ENCODE peak calls at places on chromosomes 5 and 9, in nine cellular contexts. One of them, this sample, is unnamed. For H3K27me3, the result is how much of the 10 kb centered on the place peaks cover.

GRCh38 chr5:13843181-13843846 is 101.2 kb downstream of the DNAH5 start:
- DNase-seq in brain microvascular endothelial cell: no peak
- DNase-seq in endodermal cell: peak
- DNase-seq in CD8-positive, alpha-beta T cell: no peak
- DNase-seq in fibroblast of lung: no peak
- DNase-seq in stomach: no peak
- DNase-seq in tibial artery: no peak
- DNase-seq in cardiac muscle cell: no peak
- DNase-seq in sigmoid colon: no peak
- DNase-seq in this sample: no peak

GRCh38 chr5:120927923-120928322 is 463.8 kb downstream of the PRR16 start:
- DNase-seq in brain microvascular endothelial cell: no peak
- DNase-seq in endodermal cell: no peak
- DNase-seq in CD8-positive, alpha-beta T cell: no peak
- DNase-seq in fibroblast of lung: no peak
- DNase-seq in stomach: no peak
- DNase-seq in tibial artery: no peak
- DNase-seq in cardiac muscle cell: no peak
- DNase-seq in sigmoid colon: no peak
- DNase-seq in this sample: no peak

GRCh38 chr5:74851684-74852353 is 14.4 kb downstream of the FAM169A start:
- DNase-seq in brain microvascular endothelial cell: peak
- DNase-seq in endodermal cell: no peak
- DNase-seq in CD8-positive, alpha-beta T cell: no peak
- DNase-seq in fibroblast of lung: peak
- DNase-seq in stomach: no peak
- DNase-seq in tibial artery: no peak
- DNase-seq in cardiac muscle cell: no peak
- DNase-seq in sigmoid colon: no peak
- DNase-seq in this sample: no peak

GRCh38 chr9:133750927-133751649 is 12.9 kb upstream of the SARDH start:
- DNase-seq in brain microvascular endothelial cell: no peak
- DNase-seq in endodermal cell: no peak
- DNase-seq in CD8-positive, alpha-beta T cell: no peak
- DNase-seq in fibroblast of lung: no peak
- DNase-seq in stomach: peak
- DNase-seq in tibial artery: no peak
- DNase-seq in cardiac muscle cell: no peak
- DNase-seq in sigmoid colon: peak
- DNase-seq in this sample: no peak

GRCh38 chr9:34362614-34363013 is 14.1 kb downstream of the MYORG start:
- DNase-seq in brain microvascular endothelial cell: no peak
- DNase-seq in endodermal cell: peak
- DNase-seq in CD8-positive, alpha-beta T cell: no peak
- DNase-seq in fibroblast of lung: no peak
- DNase-seq in stomach: peak
- DNase-seq in tibial artery: no peak
- DNase-seq in cardiac muscle cell: no peak
- DNase-seq in sigmoid colon: peak
- DNase-seq in this sample: no peak

GRCh38 chr5:42301349-42301748 is 121.9 kb upstream of the GHR start:
- DNase-seq in brain microvascular endothelial cell: peak
- DNase-seq in endodermal cell: no peak
- DNase-seq in CD8-positive, alpha-beta T cell: no peak
- DNase-seq in fibroblast of lung: no peak
- DNase-seq in stomach: no peak
- DNase-seq in tibial artery: no peak
- DNase-seq in cardiac muscle cell: no peak
- DNase-seq in sigmoid colon: no peak
- DNase-seq in this sample: no peak

GRCh38 chr5:112004867-112005532 is 248.0 kb upstream of the NREP start:
- DNase-seq in brain microvascular endothelial cell: peak
- DNase-seq in endodermal cell: no peak
- DNase-seq in CD8-positive, alpha-beta T cell: no peak
- DNase-seq in fibroblast of lung: peak
- DNase-seq in stomach: no peak
- DNase-seq in tibial artery: no peak
- DNase-seq in cardiac muscle cell: no peak
- DNase-seq in sigmoid colon: no peak
- DNase-seq in this sample: no peak

GRCh38 chr9:121735065-121735791 is 83.8 kb downstream of the DAB2IP start:
- DNase-seq in brain microvascular endothelial cell: peak
- DNase-seq in endodermal cell: peak
- DNase-seq in CD8-positive, alpha-beta T cell: no peak
- DNase-seq in fibroblast of lung: peak
- DNase-seq in stomach: no peak
- DNase-seq in tibial artery: no peak
- DNase-seq in cardiac muscle cell: peak
- DNase-seq in sigmoid colon: no peak
- DNase-seq in this sample: no peak

GRCh38 chr9:136645903-136646754 is 16.6 kb upstream of the EGFL7 start:
- DNase-seq in brain microvascular endothelial cell: no peak
- DNase-seq in endodermal cell: no peak
- DNase-seq in CD8-positive, alpha-beta T cell: no peak
- DNase-seq in fibroblast of lung: no peak
- DNase-seq in stomach: peak
- DNase-seq in tibial artery: peak
- DNase-seq in cardiac muscle cell: no peak
- DNase-seq in sigmoid colon: no peak
- DNase-seq in this sample: no peak

GRCh38 chr9:136643596-136644342 is 18.9 kb upstream of the EGFL7 start:
- DNase-seq in brain microvascular endothelial cell: no peak
- DNase-seq in endodermal cell: no peak
- DNase-seq in CD8-positive, alpha-beta T cell: no peak
- DNase-seq in fibroblast of lung: no peak
- DNase-seq in stomach: no peak
- DNase-seq in tibial artery: peak
- DNase-seq in cardiac muscle cell: no peak
- DNase-seq in sigmoid colon: no peak
- DNase-seq in this sample: no peak

GRCh38 chr9:136644343-136644592 is 18.4 kb upstream of the EGFL7 start:
- DNase-seq in brain microvascular endothelial cell: no peak
- DNase-seq in endodermal cell: no peak
- DNase-seq in CD8-positive, alpha-beta T cell: no peak
- DNase-seq in fibroblast of lung: peak
- DNase-seq in stomach: peak
- DNase-seq in tibial artery: peak
- DNase-seq in cardiac muscle cell: no peak
- DNase-seq in sigmoid colon: peak
- DNase-seq in this sample: no peak

GRCh38 chr9:136645343-136645902 is 17.3 kb upstream of the EGFL7 start:
- DNase-seq in brain microvascular endothelial cell: no peak
- DNase-seq in endodermal cell: no peak
- DNase-seq in CD8-positive, alpha-beta T cell: no peak
- DNase-seq in fibroblast of lung: no peak
- DNase-seq in stomach: no peak
- DNase-seq in tibial artery: no peak
- DNase-seq in cardiac muscle cell: no peak
- DNase-seq in sigmoid colon: no peak
- DNase-seq in this sample: no peak

DNA sequence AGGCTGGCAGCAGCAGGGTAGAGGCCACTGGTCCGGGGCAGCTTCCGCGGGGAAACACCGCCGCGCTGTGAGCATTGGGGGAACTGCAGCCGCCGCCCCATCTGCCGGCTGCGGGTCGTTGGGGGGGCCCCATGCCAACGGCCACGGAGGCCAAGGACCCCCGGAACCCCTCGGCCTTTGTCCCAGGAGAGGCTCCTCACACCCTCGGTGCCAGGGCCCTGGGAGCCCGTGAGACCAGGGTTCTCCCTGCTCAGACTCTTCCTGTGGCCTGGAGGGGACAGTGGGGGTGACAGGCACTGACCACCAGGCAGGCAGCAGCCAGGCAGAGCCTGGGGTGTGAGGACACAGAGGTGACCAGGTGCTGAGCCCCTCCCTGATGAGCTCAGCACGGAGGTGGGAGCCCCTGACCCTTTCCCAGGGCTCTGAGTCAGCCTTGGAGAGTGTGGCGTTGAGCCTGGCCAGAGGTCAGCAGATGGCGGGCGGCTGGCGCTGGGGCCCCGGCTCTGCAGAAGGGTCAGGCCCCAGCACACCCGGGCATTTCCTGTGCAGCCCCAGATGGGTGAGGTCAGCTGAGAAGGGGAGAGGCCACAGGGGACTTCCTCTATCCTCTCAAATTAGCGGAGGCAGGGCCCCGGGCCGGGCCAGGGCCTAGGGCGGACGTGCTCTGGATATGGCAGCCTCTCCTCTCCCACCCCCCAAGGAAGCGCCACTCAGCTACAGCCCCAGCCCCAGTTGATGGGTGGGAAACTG is 17.9 kb upstream of the EGFL7 start:
- DNase-seq in brain microvascular endothelial cell: no peak
- DNase-seq in endodermal cell: peak
- DNase-seq in CD8-positive, alpha-beta T cell: peak
- DNase-seq in fibroblast of lung: no peak
- DNase-seq in stomach: peak
- DNase-seq in tibial artery: peak
- DNase-seq in cardiac muscle cell: peak
- DNase-seq in sigmoid colon: peak
- DNase-seq in this sample: peak
- TF ChIP-seq CTCF in brain microvascular endothelial cell: peak
- TF ChIP-seq CTCF in endodermal cell: peak
- TF ChIP-seq CTCF in CD8-positive, alpha-beta T cell: peak
- TF ChIP-seq CTCF in fibroblast of lung: peak
- TF ChIP-seq CTCF in stomach: peak
- TF ChIP-seq CTCF in tibial artery: peak
- TF ChIP-seq CTCF in cardiac muscle cell: peak
- TF ChIP-seq CTCF in sigmoid colon: peak
- TF ChIP-seq CTCF in this sample: peak

GRCh38 chr5:32559411-32559810 is 25.9 kb upstream of the SUB1 start:
- DNase-seq in brain microvascular endothelial cell: no peak
- DNase-seq in endodermal cell: no peak
- DNase-seq in CD8-positive, alpha-beta T cell: no peak
- DNase-seq in fibroblast of lung: no peak
- DNase-seq in stomach: no peak
- DNase-seq in tibial artery: no peak
- DNase-seq in cardiac muscle cell: no peak
- DNase-seq in sigmoid colon: no peak
- DNase-seq in this sample: no peak

GRCh38 chr5:32562056-32562455 is 23.3 kb upstream of the SUB1 start:
- DNase-seq in brain microvascular endothelial cell: no peak
- DNase-seq in endodermal cell: no peak
- DNase-seq in CD8-positive, alpha-beta T cell: no peak
- DNase-seq in fibroblast of lung: no peak
- DNase-seq in stomach: no peak
- DNase-seq in tibial artery: no peak
- DNase-seq in cardiac muscle cell: no peak
- DNase-seq in sigmoid colon: no peak
- DNase-seq in this sample: no peak

GRCh38 chr5:32565143-32565542 is 20.2 kb upstream of the SUB1 start:
- DNase-seq in brain microvascular endothelial cell: no peak
- DNase-seq in endodermal cell: no peak
- DNase-seq in CD8-positive, alpha-beta T cell: no peak
- DNase-seq in fibroblast of lung: no peak
- DNase-seq in stomach: no peak
- DNase-seq in tibial artery: no peak
- DNase-seq in cardiac muscle cell: no peak
- DNase-seq in sigmoid colon: no peak
- DNase-seq in this sample: no peak

GRCh38 chr5:32563614-32564013 is 21.7 kb upstream of the SUB1 start:
- DNase-seq in brain microvascular endothelial cell: no peak
- DNase-seq in endodermal cell: no peak
- DNase-seq in CD8-positive, alpha-beta T cell: no peak
- DNase-seq in fibroblast of lung: no peak
- DNase-seq in stomach: no peak
- DNase-seq in tibial artery: no peak
- DNase-seq in cardiac muscle cell: no peak
- DNase-seq in sigmoid colon: no peak
- DNase-seq in this sample: no peak

GRCh38 chr5:32562841-32563240 is 22.5 kb upstream of the SUB1 start:
- DNase-seq in brain microvascular endothelial cell: no peak
- DNase-seq in endodermal cell: no peak
- DNase-seq in CD8-positive, alpha-beta T cell: no peak
- DNase-seq in fibroblast of lung: peak
- DNase-seq in stomach: no peak
- DNase-seq in tibial artery: no peak
- DNase-seq in cardiac muscle cell: no peak
- DNase-seq in sigmoid colon: no peak
- DNase-seq in this sample: no peak
- H3K27ac ChIP-seq in brain microvascular endothelial cell: no peak
- H3K27ac ChIP-seq in endodermal cell: no peak
- H3K27ac ChIP-seq in CD8-positive, alpha-beta T cell: no peak
- H3K27ac ChIP-seq in fibroblast of lung: no peak
- H3K27ac ChIP-seq in stomach: no peak
- H3K27ac ChIP-seq in tibial artery: no peak
- H3K27ac ChIP-seq in cardiac muscle cell: no peak
- H3K27ac ChIP-seq in sigmoid colon: no peak
- H3K27ac ChIP-seq in this sample: no peak

GRCh38 chr9:127751269-127752054 is 16.4 kb upstream of the TOR2A start:
- DNase-seq in brain microvascular endothelial cell: peak
- DNase-seq in endodermal cell: peak
- DNase-seq in CD8-positive, alpha-beta T cell: no peak
- DNase-seq in fibroblast of lung: no peak
- DNase-seq in stomach: no peak
- DNase-seq in tibial artery: no peak
- DNase-seq in cardiac muscle cell: peak
- DNase-seq in sigmoid colon: no peak
- DNase-seq in this sample: no peak

GRCh38 chr9:127754761-127755557 is 19.9 kb upstream of the TOR2A start:
- DNase-seq in brain microvascular endothelial cell: no peak
- DNase-seq in endodermal cell: peak
- DNase-seq in CD8-positive, alpha-beta T cell: no peak
- DNase-seq in fibroblast of lung: no peak
- DNase-seq in stomach: no peak
- DNase-seq in tibial artery: no peak
- DNase-seq in cardiac muscle cell: peak
- DNase-seq in sigmoid colon: no peak
- DNase-seq in this sample: no peak

GRCh38 chr9:127754099-127754760 is 19.1 kb upstream of the TOR2A start:
- DNase-seq in brain microvascular endothelial cell: no peak
- DNase-seq in endodermal cell: peak
- DNase-seq in CD8-positive, alpha-beta T cell: no peak
- DNase-seq in fibroblast of lung: peak
- DNase-seq in stomach: no peak
- DNase-seq in tibial artery: no peak
- DNase-seq in cardiac muscle cell: peak
- DNase-seq in sigmoid colon: no peak
- DNase-seq in this sample: no peak

GRCh38 chr9:127753556-127753955 is 18.5 kb upstream of the TOR2A start:
- DNase-seq in brain microvascular endothelial cell: no peak
- DNase-seq in endodermal cell: no peak
- DNase-seq in CD8-positive, alpha-beta T cell: no peak
- DNase-seq in fibroblast of lung: no peak
- DNase-seq in stomach: no peak
- DNase-seq in tibial artery: no peak
- DNase-seq in cardiac muscle cell: no peak
- DNase-seq in sigmoid colon: no peak
- DNase-seq in this sample: no peak

GRCh38 chr9:127753148-127753547 is 18.1 kb upstream of the TOR2A start:
- DNase-seq in brain microvascular endothelial cell: no peak
- DNase-seq in endodermal cell: no peak
- DNase-seq in CD8-positive, alpha-beta T cell: no peak
- DNase-seq in fibroblast of lung: no peak
- DNase-seq in stomach: no peak
- DNase-seq in tibial artery: no peak
- DNase-seq in cardiac muscle cell: no peak
- DNase-seq in sigmoid colon: no peak
- DNase-seq in this sample: no peak
- H3K27me3 ChIP-seq in brain microvascular endothelial cell: under half
- H3K27me3 ChIP-seq in endodermal cell: under half
- H3K27me3 ChIP-seq in CD8-positive, alpha-beta T cell: under half
- H3K27me3 ChIP-seq in fibroblast of lung: under half
- H3K27me3 ChIP-seq in stomach: under half
- H3K27me3 ChIP-seq in tibial artery: half or more
- H3K27me3 ChIP-seq in cardiac muscle cell: half or more
- H3K27me3 ChIP-seq in sigmoid colon: half or more
- H3K27me3 ChIP-seq in this sample: under half

GRCh38 chr9:113587471-113588031 is 124.0 kb downstream of the RGS3 start:
- DNase-seq in brain microvascular endothelial cell: peak
- DNase-seq in endodermal cell: peak
- DNase-seq in CD8-positive, alpha-beta T cell: no peak
- DNase-seq in fibroblast of lung: peak
- DNase-seq in stomach: no peak
- DNase-seq in tibial artery: peak
- DNase-seq in cardiac muscle cell: peak
- DNase-seq in sigmoid colon: peak
- DNase-seq in this sample: no peak
- TF ChIP-seq CTCF in brain microvascular endothelial cell: peak
- TF ChIP-seq CTCF in endodermal cell: peak
- TF ChIP-seq CTCF in CD8-positive, alpha-beta T cell: no peak
- TF ChIP-seq CTCF in fibroblast of lung: peak
- TF ChIP-seq CTCF in stomach: peak
- TF ChIP-seq CTCF in tibial artery: peak
- TF ChIP-seq CTCF in cardiac muscle cell: peak
- TF ChIP-seq CTCF in sigmoid colon: peak
- TF ChIP-seq CTCF in this sample: peak